ENCODE peak calls at places on chromosomes 4 and X, in five cellular contexts. One of them, this sample, is unnamed.

GRCh38 chr4:184385705-184386141 is 88.6 kb downstream of the IRF2 start:
- DNase-seq in OCI-LY7: no peak
- DNase-seq in GM23248: no peak
- DNase-seq in neural progenitor cell: no peak
- DNase-seq in PC-3: no peak
- DNase-seq in this sample: peak; percentile 58

GRCh38 chr4:150264595-150265141 is 186.4 kb downstream of the DCLK2 start:
- DNase-seq in OCI-LY7: no peak
- DNase-seq in GM23248: peak; percentile 7
- DNase-seq in neural progenitor cell: no peak
- DNase-seq in PC-3: no peak
- DNase-seq in this sample: no peak

GRCh38 chr4:168309781-168310180 is 8.8 kb downstream of the DDX60 start:
- DNase-seq in OCI-LY7: no peak
- DNase-seq in GM23248: no peak
- DNase-seq in neural progenitor cell: no peak
- DNase-seq in PC-3: no peak
- DNase-seq in this sample: no peak

GRCh38 chrX:46820391-46821100 is 16.3 kb upstream of the RP2 start:
- DNase-seq in OCI-LY7: no peak
- DNase-seq in GM23248: no peak
- DNase-seq in neural progenitor cell: no peak
- DNase-seq in PC-3: no peak
- DNase-seq in this sample: no peak

GRCh38 chr4:36310793-36311192 is 29.4 kb downstream of the DTHD1 start:
- DNase-seq in OCI-LY7: no peak
- DNase-seq in GM23248: no peak
- DNase-seq in neural progenitor cell: no peak
- DNase-seq in PC-3: no peak
- DNase-seq in this sample: no peak

GRCh38 chr4:112411781-112412281 is 104.1 kb downstream of the NEUROG2 start:
- DNase-seq in OCI-LY7: no peak
- DNase-seq in GM23248: no peak
- DNase-seq in neural progenitor cell: peak; percentile 65
- DNase-seq in PC-3: no peak
- DNase-seq in this sample: no peak

GRCh38 chr4:100933628-100934027 is 413.7 kb downstream of the PPP3CA start:
- DNase-seq in OCI-LY7: no peak
- DNase-seq in GM23248: peak; percentile 82
- DNase-seq in neural progenitor cell: no peak
- DNase-seq in PC-3: no peak
- DNase-seq in this sample: peak; percentile 16

GRCh38 chr4:110091426-110091825 is 107.0 kb downstream of the ELOVL6 start:
- DNase-seq in OCI-LY7: no peak
- DNase-seq in GM23248: peak; percentile 77
- DNase-seq in neural progenitor cell: no peak
- DNase-seq in PC-3: peak; percentile 90
- DNase-seq in this sample: no peak

GRCh38 chrX:16559206-16559619 is 90.7 kb upstream of the S100G start:
- DNase-seq in OCI-LY7: no peak
- DNase-seq in GM23248: no peak
- DNase-seq in neural progenitor cell: no peak
- DNase-seq in PC-3: no peak
- DNase-seq in this sample: no peak

GRCh38 chr4:158754385-158755180 is 14.2 kb upstream of the FNIP2 start:
- DNase-seq in OCI-LY7: no peak
- DNase-seq in GM23248: peak; percentile 53
- DNase-seq in neural progenitor cell: no peak
- DNase-seq in PC-3: no peak
- DNase-seq in this sample: no peak

GRCh38 chr4:108203377-108203776 is 34.6 kb upstream of the LEF1 start:
- DNase-seq in OCI-LY7: no peak
- DNase-seq in GM23248: no peak
- DNase-seq in neural progenitor cell: no peak
- DNase-seq in PC-3: no peak
- DNase-seq in this sample: no peak

GRCh38 chr4:13706130-13706529 is 78.6 kb upstream of the BOD1L1 start:
- DNase-seq in OCI-LY7: no peak
- DNase-seq in GM23248: no peak
- DNase-seq in neural progenitor cell: no peak
- DNase-seq in PC-3: no peak
- DNase-seq in this sample: no peak

GRCh38 chrX:12210921-12211320 is 72.6 kb downstream of the FRMPD4 start:
- DNase-seq in OCI-LY7: no peak
- DNase-seq in GM23248: peak; percentile 6
- DNase-seq in neural progenitor cell: no peak
- DNase-seq in PC-3: peak; percentile 84
- DNase-seq in this sample: no peak

GRCh38 chrX:97685753-97686152 is 802.0 kb downstream of the RPA4 start:
- DNase-seq in OCI-LY7: peak; percentile 53
- DNase-seq in GM23248: peak; percentile 60
- DNase-seq in neural progenitor cell: peak; percentile 46
- DNase-seq in PC-3: peak; percentile 62
- DNase-seq in this sample: peak; percentile 57

GRCh38 chr4:1601852-1602525 is 82.1 kb downstream of the FAM53A start:
- DNase-seq in OCI-LY7: no peak
- DNase-seq in GM23248: no peak
- DNase-seq in neural progenitor cell: no peak
- DNase-seq in PC-3: no peak
- DNase-seq in this sample: no peak

GRCh38 chrX:18956322-18957032 is 27.4 kb downstream of the PHKA2 start:
- DNase-seq in OCI-LY7: no peak
- DNase-seq in GM23248: no peak
- DNase-seq in neural progenitor cell: no peak
- DNase-seq in PC-3: peak; percentile 69
- DNase-seq in this sample: no peak

GRCh38 chrX:9912341-9912740 is 54.8 kb upstream of the CLDN34 start:
- DNase-seq in OCI-LY7: no peak
- DNase-seq in GM23248: peak; percentile 26
- DNase-seq in neural progenitor cell: peak; percentile 73
- DNase-seq in PC-3: no peak
- DNase-seq in this sample: no peak

GRCh38 chr4:125707397-125707796 is 392.6 kb downstream of the FAT4 start:
- DNase-seq in OCI-LY7: no peak
- DNase-seq in GM23248: no peak
- DNase-seq in neural progenitor cell: no peak
- DNase-seq in PC-3: no peak
- DNase-seq in this sample: no peak

GRCh38 chrX:10217218-10217617 is 60.4 kb downstream of the CLCN4 start:
- DNase-seq in OCI-LY7: peak; percentile 21
- DNase-seq in GM23248: no peak
- DNase-seq in neural progenitor cell: peak; percentile 3
- DNase-seq in PC-3: peak; percentile 9
- DNase-seq in this sample: no peak

GRCh38 chrX:109635151-109635550 is 10.2 kb upstream of the KCNE5 start:
- DNase-seq in OCI-LY7: peak; percentile 29
- DNase-seq in GM23248: peak; percentile 36
- DNase-seq in neural progenitor cell: peak; percentile 34
- DNase-seq in PC-3: peak; percentile 39
- DNase-seq in this sample: no peak

GRCh38 chrX:78754917-78755316 is 7.4 kb downstream of the LPAR4 start:
- DNase-seq in OCI-LY7: peak; percentile 74
- DNase-seq in GM23248: no peak
- DNase-seq in neural progenitor cell: no peak
- DNase-seq in PC-3: no peak
- DNase-seq in this sample: no peak

GRCh38 chr4:36235306-36235705 is 9.0 kb downstream of the ARAP2 start:
- DNase-seq in OCI-LY7: no peak
- DNase-seq in GM23248: no peak
- DNase-seq in neural progenitor cell: no peak
- DNase-seq in PC-3: peak; percentile 66
- DNase-seq in this sample: peak; percentile 62

GRCh38 chrX:71657267-71657666 is 10.1 kb upstream of the LOC101059915 start:
- DNase-seq in OCI-LY7: no peak
- DNase-seq in GM23248: peak; percentile 34
- DNase-seq in neural progenitor cell: no peak
- DNase-seq in PC-3: no peak
- DNase-seq in this sample: no peak

GRCh38 chrX:74705269-74705668 is 90.8 kb upstream of the RLIM start:
- DNase-seq in OCI-LY7: no peak
- DNase-seq in GM23248: no peak
- DNase-seq in neural progenitor cell: no peak
- DNase-seq in PC-3: no peak
- DNase-seq in this sample: no peak

GRCh38 chr4:185831125-185831815 is 19.3 kb upstream of the SORBS2 start:
- DNase-seq in OCI-LY7: no peak
- DNase-seq in GM23248: no peak
- DNase-seq in neural progenitor cell: no peak
- DNase-seq in PC-3: peak; percentile 38
- DNase-seq in this sample: no peak

GRCh38 chr4:145808021-145808650 is 128.2 kb downstream of the C4orf51 start:
- DNase-seq in OCI-LY7: no peak
- DNase-seq in GM23248: peak; percentile 97
- DNase-seq in neural progenitor cell: no peak
- DNase-seq in PC-3: peak; percentile 98
- DNase-seq in this sample: peak; percentile 70

GRCh38 chr4:113835005-113835404 is 73.5 kb upstream of the CAMK2D start:
- DNase-seq in OCI-LY7: no peak
- DNase-seq in GM23248: peak; percentile 81
- DNase-seq in neural progenitor cell: no peak
- DNase-seq in PC-3: peak; percentile 43
- DNase-seq in this sample: no peak

GRCh38 chr4:23320881-23321612 is 568.8 kb downstream of the PPARGC1A start:
- DNase-seq in OCI-LY7: no peak
- DNase-seq in GM23248: no peak
- DNase-seq in neural progenitor cell: no peak
- DNase-seq in PC-3: no peak
- DNase-seq in this sample: no peak

GRCh38 chr4:74174941-74175340 is 17.0 kb downstream of the MTHFD2L start:
- DNase-seq in OCI-LY7: no peak
- DNase-seq in GM23248: no peak
- DNase-seq in neural progenitor cell: no peak
- DNase-seq in PC-3: no peak
- DNase-seq in this sample: no peak
- TF ChIP-seq EZH2phosphoT487 in OCI-LY7: no peak
- TF ChIP-seq EZH2phosphoT487 in GM23248: no peak
- TF ChIP-seq EZH2phosphoT487 in neural progenitor cell: no peak
- TF ChIP-seq EZH2phosphoT487 in PC-3: no peak
- TF ChIP-seq EZH2phosphoT487 in this sample: no peak

GRCh38 chrX:132023896-132024386 is 839 bp downstream of the STK26 start:
- DNase-seq in OCI-LY7: peak; percentile 57
- DNase-seq in GM23248: no peak
- DNase-seq in neural progenitor cell: peak; percentile 49
- DNase-seq in PC-3: peak; percentile 31
- DNase-seq in this sample: no peak

GRCh38 chrX:132022863-132023116 is 312 bp upstream of the STK26 start:
- DNase-seq in OCI-LY7: no peak
- DNase-seq in GM23248: no peak
- DNase-seq in neural progenitor cell: no peak
- DNase-seq in PC-3: no peak
- DNase-seq in this sample: no peak

GRCh38 chrX:132023117-132023895 is at the start of gene STK26:
- DNase-seq in OCI-LY7: peak; percentile 82
- DNase-seq in GM23248: peak; percentile 65
- DNase-seq in neural progenitor cell: peak; percentile 88
- DNase-seq in PC-3: peak; percentile 84
- DNase-seq in this sample: peak; percentile 80

GRCh38 chrX:132022115-132022862 is 813 bp upstream of the STK26 start:
- DNase-seq in OCI-LY7: peak; percentile 31
- DNase-seq in GM23248: peak; percentile 8
- DNase-seq in neural progenitor cell: no peak
- DNase-seq in PC-3: peak; percentile 44
- DNase-seq in this sample: no peak

DNA sequence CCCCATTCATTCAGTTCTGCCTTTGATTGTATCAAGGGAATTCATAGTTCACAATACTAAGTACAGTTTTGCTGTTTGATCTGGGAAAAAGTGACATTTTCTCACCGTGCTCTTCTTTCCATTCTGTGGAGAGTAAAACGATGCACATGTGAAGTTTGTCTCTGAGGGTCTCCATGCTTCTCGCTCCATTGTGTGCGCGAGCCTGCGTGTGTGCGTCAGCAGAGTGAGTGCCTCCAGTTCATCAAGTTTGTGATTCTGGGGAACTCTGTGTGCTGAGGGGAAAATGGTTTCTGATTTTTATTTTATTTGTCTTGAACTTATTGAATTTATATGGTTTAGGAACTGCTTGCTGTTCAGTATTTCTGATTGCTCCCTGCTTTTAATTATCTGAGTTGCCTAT is 2.0 kb downstream of the STK26 start:
- DNase-seq in OCI-LY7: no peak
- DNase-seq in GM23248: no peak
- DNase-seq in neural progenitor cell: peak; percentile 41
- DNase-seq in PC-3: peak; percentile 35
- DNase-seq in this sample: no peak
- H3K4me3 ChIP-seq in OCI-LY7: peak overlapping the region; percentile 98
- H3K4me3 ChIP-seq in GM23248: no peak overlapping the region
- H3K4me3 ChIP-seq in neural progenitor cell: peak overlapping the region; percentile 70
- H3K4me3 ChIP-seq in PC-3: peak overlapping the region; percentile 96
- H3K4me3 ChIP-seq in this sample: peak overlapping the region; percentile 28

DNA sequence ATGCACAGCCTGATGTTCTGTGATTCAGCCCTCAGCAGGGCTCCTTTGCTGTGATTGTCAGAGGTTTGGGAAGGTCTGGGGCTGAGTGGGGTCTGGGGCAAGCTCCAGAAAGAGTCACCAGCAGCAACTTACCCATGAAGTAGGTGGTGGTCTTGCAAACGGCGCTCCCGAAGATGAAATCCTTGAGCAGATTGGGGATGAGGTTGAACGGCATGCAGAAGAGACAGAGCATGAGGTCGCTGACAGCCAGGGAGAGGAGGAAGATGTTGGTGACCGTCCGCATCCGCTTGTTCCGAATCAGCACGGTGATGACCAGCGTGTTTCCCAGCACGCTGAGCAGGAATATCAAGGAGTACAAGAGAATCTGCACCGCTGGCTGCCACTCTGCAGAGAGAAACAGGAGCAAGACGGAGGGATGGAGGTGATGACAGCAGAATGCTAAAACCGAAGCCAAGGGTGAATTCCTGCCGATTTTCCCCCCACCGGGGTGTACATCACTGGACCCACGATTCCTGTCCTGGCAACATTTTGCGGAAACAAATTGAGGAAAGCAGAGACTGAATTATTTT is 1.1 kb downstream of the CCKAR start:
- DNase-seq in OCI-LY7: no peak
- DNase-seq in GM23248: no peak
- DNase-seq in neural progenitor cell: peak; percentile 11
- DNase-seq in PC-3: no peak
- DNase-seq in this sample: no peak
- H3K4me2 ChIP-seq in OCI-LY7: no peak overlapping the region
- H3K4me2 ChIP-seq in GM23248: no peak overlapping the region
- H3K4me2 ChIP-seq in neural progenitor cell: peak overlapping the region; percentile 55
- H3K4me2 ChIP-seq in PC-3: no peak overlapping the region
- H3K4me2 ChIP-seq in this sample: no peak overlapping the region

GRCh38 chrX:40947276-40947675 is 138.0 kb upstream of the USP9X start:
- DNase-seq in OCI-LY7: no peak
- DNase-seq in GM23248: peak; percentile 79
- DNase-seq in neural progenitor cell: no peak
- DNase-seq in PC-3: no peak
- DNase-seq in this sample: peak; percentile 15

GRCh38 chrX:40943093-40943641 is 142.1 kb upstream of the USP9X start:
- DNase-seq in OCI-LY7: no peak
- DNase-seq in GM23248: no peak
- DNase-seq in neural progenitor cell: no peak
- DNase-seq in PC-3: no peak
- DNase-seq in this sample: no peak

GRCh38 chrX:40950546-40950945 is 134.7 kb upstream of the USP9X start:
- DNase-seq in OCI-LY7: no peak
- DNase-seq in GM23248: no peak
- DNase-seq in neural progenitor cell: no peak
- DNase-seq in PC-3: no peak
- DNase-seq in this sample: no peak

GRCh38 chrX:40949071-40949470 is 136.2 kb upstream of the USP9X start:
- DNase-seq in OCI-LY7: no peak
- DNase-seq in GM23248: no peak
- DNase-seq in neural progenitor cell: no peak
- DNase-seq in PC-3: no peak
- DNase-seq in this sample: no peak

GRCh38 chrX:40945366-40945713 is 139.9 kb upstream of the USP9X start:
- DNase-seq in OCI-LY7: no peak
- DNase-seq in GM23248: peak; percentile 81
- DNase-seq in neural progenitor cell: no peak
- DNase-seq in PC-3: peak; percentile 75
- DNase-seq in this sample: peak; percentile 67
- TF ChIP-seq EZH2phosphoT487 in OCI-LY7: no peak
- TF ChIP-seq EZH2phosphoT487 in GM23248: no peak
- TF ChIP-seq EZH2phosphoT487 in neural progenitor cell: no peak
- TF ChIP-seq EZH2phosphoT487 in PC-3: no peak
- TF ChIP-seq EZH2phosphoT487 in this sample: no peak